ENCODE peak calls at places on chromosomes 12 and 14, in nine cellular contexts. E is upper lobe of right lung; H is CD8-positive, alpha-beta T cell; L is left ventricle myocardium inferior; P is lung; T is BJ; R is thyroid gland; V is tibial nerve; Z is CD4-positive, CD25-positive, alpha-beta regulatory T cell. D is an unnamed sample. For H3K27me3 and H3K36me3, the result is how much of the 10 kb centered on the place peaks cover.

GRCh38 chr12:114306646-114307045 is 99.3 kb downstream of the TBX5 start:
- DNase-seq in H (no peak), E (no peak), L (no peak), R (no peak), V (no peak), P (no peak), T (peak), Z (no peak), D (no peak)

GRCh38 chr14:105865266-105865903 is 339.0 kb downstream of the TMEM121 start:
- DNase-seq in R (no peak), V (peak), P (no peak), E (no peak), Z (no peak), L (peak), H (no peak), T (no peak), D (peak)

GRCh38 chr14:105711058-105711620 is 184.8 kb downstream of the TMEM121 start:
- DNase-seq in R (no peak), Z (no peak), H (no peak), E (no peak), V (no peak), P (no peak), L (no peak), T (no peak), D (no peak)

GRCh38 chr14:34059925-34060746 is 109.3 kb upstream of the EGLN3 start:
- DNase-seq in V (peak), Z (peak), L (peak), P (peak), E (peak), T (no peak), R (peak), H (peak), D (peak)

GRCh38 chr12:117686911-117687377 is 281.8 kb downstream of the KSR2 start:
- DNase-seq in Z (no peak), H (no peak), P (no peak), V (no peak), L (no peak), T (peak), R (no peak), E (no peak), D (no peak)

GRCh38 chr12:70151993-70152392 is 91.2 kb upstream of the CNOT2 start:
- DNase-seq in T (no peak), H (no peak), Z (no peak), R (no peak), V (no peak), L (no peak), P (no peak), E (no peak), D (no peak)

GRCh38 chr12:132062481-132062880 is 81.6 kb downstream of the DDX51 start:
- DNase-seq in L (no peak), Z (no peak), H (no peak), E (no peak), V (no peak), T (no peak), R (no peak), P (no peak), D (no peak)

GRCh38 chr12:47945341-47945728 is 18.1 kb upstream of the TMEM106C start:
- DNase-seq in H (no peak), E (no peak), R (no peak), V (no peak), L (no peak), Z (no peak), T (no peak), P (no peak), D (no peak)

GRCh38 chr12:130026608-130027176 is 122.9 kb upstream of the TMEM132D start:
- DNase-seq in V (no peak), H (no peak), E (no peak), R (peak), L (no peak), P (no peak), T (no peak), Z (peak), D (peak)

GRCh38 chr14:75196064-75196463 is 19.7 kb upstream of the TMED10 start:
- DNase-seq in H (no peak), R (no peak), E (no peak), V (no peak), Z (no peak), L (no peak), P (no peak), T (no peak), D (no peak)

GRCh38 chr12:109087250-109087649 is 6.0 kb downstream of the ALKBH2 start:
- DNase-seq in H (no peak), Z (no peak), L (no peak), V (no peak), T (no peak), R (no peak), E (no peak), P (no peak), D (no peak)

GRCh38 chr12:92032965-92033364 is 112.7 kb downstream of the BTG1 start:
- DNase-seq in T (no peak), R (no peak), P (no peak), V (no peak), E (no peak), L (no peak), H (no peak), Z (no peak), D (no peak)

GRCh38 chr12:70592664-70593063 is 44.6 kb downstream of the PTPRB start:
- DNase-seq in P (no peak), Z (no peak), L (no peak), V (no peak), H (no peak), T (no peak), E (no peak), R (no peak), D (no peak)

GRCh38 chr12:89893972-89894706 is 185.5 kb upstream of the ATP2B1 start:
- DNase-seq in Z (no peak), V (no peak), E (no peak), T (peak), L (no peak), P (no peak), R (no peak), H (no peak), D (no peak)

GRCh38 chr12:124396544-124397398 is 101.9 kb downstream of the RFLNA start:
- DNase-seq in H (no peak), T (no peak), Z (no peak), V (peak), R (no peak), P (no peak), E (no peak), L (peak), D (no peak)

GRCh38 chr12:113961921-113962710 is 4.0 kb downstream of the RBM19 start:
- DNase-seq in V (no peak), R (no peak), H (no peak), Z (peak), T (no peak), E (no peak), P (no peak), L (no peak), D (no peak)

GRCh38 chr12:100733817-100734593 is 60.6 kb upstream of the ANO4 start:
- DNase-seq in P (no peak), R (no peak), H (no peak), L (no peak), V (no peak), Z (no peak), E (no peak), T (no peak), D (no peak)

GRCh38 chr12:43847427-43847826 is 11.5 kb downstream of the TMEM117 start:
- DNase-seq in V (no peak), R (no peak), T (peak), Z (no peak), H (no peak), P (no peak), E (no peak), L (no peak), D (no peak)

GRCh38 chr12:71201136-71201679 is 43.4 kb upstream of the TSPAN8 start:
- DNase-seq in H (no peak), P (no peak), L (no peak), R (no peak), E (no peak), V (no peak), Z (no peak), T (no peak), D (no peak)

GRCh38 chr12:138898-139534 is 72.4 kb downstream of the IQSEC3 start:
- DNase-seq in P (no peak), V (no peak), R (peak), H (no peak), L (peak), E (peak), T (no peak), Z (peak), D (peak)

DNA sequence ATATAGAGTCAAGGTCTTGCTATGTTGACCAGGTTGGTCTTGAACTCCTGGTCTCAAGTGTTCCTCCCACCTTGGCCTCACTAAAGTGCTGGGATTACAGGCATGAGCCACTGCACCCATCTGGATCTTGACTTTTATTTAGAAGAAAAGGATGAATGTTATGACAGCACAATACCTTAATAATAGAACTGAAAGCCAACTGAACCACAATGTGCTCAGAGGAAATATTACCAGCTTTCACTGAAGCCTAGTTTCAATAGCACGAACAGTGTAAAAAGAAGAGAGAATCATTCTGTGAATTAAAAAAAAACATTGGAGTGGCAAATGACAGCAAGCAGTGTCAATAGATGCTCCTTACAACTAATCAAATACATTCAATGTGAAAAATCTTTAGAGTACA is 239.2 kb upstream of the RMST start:
- DNase-seq in R (no peak), E (no peak), Z (no peak), V (no peak), L (no peak), P (no peak), H (no peak), T (no peak), D (no peak)
- H3K4me3 ChIP-seq in R (no peak), E (no peak), Z (no peak), V (no peak), L (no peak), P (no peak), H (no peak), T (no peak), D (no peak)

GRCh38 chr14:100105357-100106169 is 40.3 kb downstream of the EVL start:
- DNase-seq in T (no peak), R (no peak), V (no peak), E (no peak), H (no peak), Z (peak), P (no peak), L (no peak), D (no peak)

GRCh38 chr14:100104006-100104352 is 38.8 kb downstream of the EVL start:
- DNase-seq in Z (no peak), H (no peak), P (no peak), L (no peak), R (no peak), V (no peak), T (no peak), E (no peak), D (no peak)

GRCh38 chr14:100106260-100106659 is 41.0 kb downstream of the EVL start:
- DNase-seq in Z (peak), E (no peak), H (peak), R (no peak), P (no peak), V (no peak), T (no peak), L (no peak), D (no peak)

GRCh38 chr14:100103261-100104005 is 38.2 kb downstream of the EVL start:
- DNase-seq in T (no peak), P (no peak), Z (peak), H (no peak), V (no peak), R (no peak), E (peak), L (peak), D (no peak)

DNA sequence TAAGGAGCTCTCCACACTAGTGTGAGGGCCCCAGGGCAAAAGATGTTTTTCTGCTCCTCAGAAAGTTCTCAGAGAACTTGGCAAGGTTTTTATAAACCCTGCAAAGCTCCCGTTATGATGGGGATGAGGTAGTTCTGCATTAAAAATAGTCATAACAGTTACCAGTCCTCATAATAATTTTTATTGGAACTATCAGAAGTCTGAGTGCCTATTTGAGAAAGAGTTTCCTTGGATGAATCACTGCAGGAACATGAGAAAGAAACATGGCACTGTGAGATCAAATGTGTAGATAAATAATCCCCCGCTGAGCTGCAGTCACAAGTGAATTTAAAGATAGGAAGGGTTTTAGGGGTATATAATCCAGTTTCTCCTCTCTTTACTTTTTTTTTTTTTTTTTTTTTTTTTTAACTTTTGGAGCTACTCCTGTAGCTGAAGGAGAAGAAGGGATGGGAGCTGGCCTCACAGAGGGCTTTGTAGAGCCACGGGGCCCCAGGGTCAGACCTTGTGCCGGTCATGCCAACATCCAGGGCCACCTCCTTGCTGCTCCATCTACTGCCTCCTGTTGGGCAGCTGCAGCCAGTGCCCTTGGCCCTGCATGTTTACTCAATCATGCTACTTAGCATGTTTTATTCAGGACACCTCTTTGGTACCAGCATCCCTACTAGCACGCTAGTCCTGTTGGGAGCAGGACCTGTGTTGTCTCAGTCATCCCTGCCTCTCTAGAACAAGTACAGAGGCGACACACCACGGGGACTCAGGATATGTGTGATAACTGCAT is 39.5 kb downstream of the EVL start:
- DNase-seq in V (no peak), T (peak), H (no peak), L (no peak), R (no peak), Z (peak), E (no peak), P (no peak), D (no peak)
- H3K27me3 ChIP-seq in V (under half), T (under half), H (under half), L (under half), R (under half), Z (under half), E (under half), P (under half), D (under half)

GRCh38 chr12:3656946-3657622 is 95.8 kb downstream of the CRACR2A start:
- DNase-seq in P (no peak), Z (no peak), T (no peak), V (no peak), R (no peak), E (no peak), L (no peak), H (no peak), D (no peak)

GRCh38 chr12:3655331-3655900 is 97.5 kb downstream of the CRACR2A start:
- DNase-seq in V (no peak), P (no peak), L (no peak), H (no peak), T (no peak), Z (peak), R (peak), E (no peak), D (peak)

GRCh38 chr12:3646561-3647241 is 106.2 kb downstream of the CRACR2A start:
- DNase-seq in T (no peak), L (no peak), E (no peak), H (no peak), V (no peak), Z (no peak), R (peak), P (no peak), D (no peak)

GRCh38 chr12:3647504-3647903 is 105.4 kb downstream of the CRACR2A start:
- DNase-seq in Z (no peak), P (no peak), R (no peak), V (no peak), T (no peak), H (no peak), E (no peak), L (no peak), D (no peak)

GRCh38 chr12:3651585-3652424 is 101.1 kb downstream of the CRACR2A start:
- DNase-seq in L (no peak), E (no peak), P (no peak), H (no peak), T (no peak), R (peak), Z (no peak), V (no peak), D (no peak)
- H3K36me3 ChIP-seq in L (under half), E (under half), P (under half), H (under half), T (under half), R (under half), Z (half or more), V (under half), D (under half)

GRCh38 chr12:6751767-6752166 is 1.2 kb downstream of the MLF2 start:
- DNase-seq in P (no peak), R (no peak), L (no peak), V (no peak), T (no peak), H (no peak), Z (no peak), E (no peak), D (no peak)

GRCh38 chr12:6752931-6753771 is at the start of gene MLF2:
- DNase-seq in T (peak), R (peak), P (peak), E (peak), H (peak), Z (peak), V (peak), L (peak), D (peak)

GRCh38 chr12:6754406-6754805 is 1.5 kb upstream of the MLF2 start:
- DNase-seq in H (no peak), E (no peak), Z (no peak), T (no peak), V (no peak), P (no peak), L (no peak), R (no peak), D (no peak)

GRCh38 chr12:6752181-6752930 is 585 bp downstream of the MLF2 start:
- DNase-seq in L (peak), Z (no peak), R (peak), H (no peak), E (no peak), T (no peak), V (no peak), P (peak), D (peak)

DNA sequence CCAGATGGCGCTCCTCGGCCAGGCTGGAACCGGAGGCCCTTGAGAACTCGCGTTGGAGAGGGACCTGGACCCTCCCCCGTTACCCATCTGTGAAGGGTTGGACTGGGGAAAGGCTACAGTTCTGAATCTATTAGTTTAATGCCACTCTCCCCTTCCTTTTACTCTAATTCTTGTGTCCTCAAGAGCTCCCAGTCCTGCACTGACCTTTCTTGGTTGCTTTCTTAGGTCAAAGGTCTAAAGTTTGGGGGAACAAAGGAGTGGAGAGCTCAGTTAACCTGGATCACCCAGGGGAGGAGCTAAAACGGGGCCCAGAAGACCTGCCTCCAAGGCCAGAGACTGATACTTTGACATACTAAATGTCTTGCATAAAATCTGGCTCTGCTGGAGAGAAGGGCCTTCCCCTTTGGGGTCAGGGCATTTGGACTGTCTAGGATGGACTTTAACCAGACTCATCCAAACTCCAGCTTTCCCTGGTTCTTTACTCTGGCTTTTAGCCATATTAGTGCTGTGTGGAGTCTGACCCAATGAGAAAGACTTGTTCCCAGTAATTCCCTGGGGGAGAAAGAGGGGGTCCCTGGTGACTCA is 923 bp upstream of the MLF2 start:
- DNase-seq in V (no peak), E (no peak), H (no peak), P (no peak), R (no peak), L (no peak), Z (no peak), T (no peak), D (no peak)
- H3K4me3 ChIP-seq in V (peak), E (no peak), H (peak), P (no peak), R (no peak), L (peak), Z (peak), T (no peak), D (no peak)

DNA sequence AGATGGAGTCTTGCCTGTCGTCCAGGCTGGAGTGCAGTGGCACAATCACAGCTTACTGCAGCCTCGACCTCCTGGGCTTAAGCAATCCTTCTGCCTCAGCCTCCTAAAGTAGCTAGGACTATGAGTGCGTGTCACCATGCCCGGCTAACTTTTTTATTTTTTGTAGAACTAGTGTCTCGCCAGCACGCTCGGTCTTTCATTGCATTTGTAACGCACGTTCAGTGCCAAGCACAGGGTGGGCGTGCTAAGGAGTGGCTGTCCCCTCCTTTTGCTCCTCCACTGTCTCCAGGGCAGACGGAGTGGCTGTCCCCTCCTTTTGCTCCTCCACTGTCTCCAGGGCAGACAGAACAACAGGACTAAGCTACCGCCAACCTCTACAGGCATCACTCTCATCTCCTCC is 60.3 kb downstream of the CCDC88C start:
- DNase-seq in Z (no peak), E (no peak), V (no peak), H (no peak), P (no peak), T (no peak), R (no peak), L (no peak), D (no peak)
- H3K27me3 ChIP-seq in Z (under half), E (under half), V (under half), H (under half), P (under half), T (under half), R (under half), L (under half), D (under half)

GRCh38 chr12:122508163-122508562 is 7.4 kb upstream of the ZCCHC8 start:
- DNase-seq in R (no peak), H (no peak), P (no peak), L (no peak), E (no peak), Z (no peak), T (no peak), V (no peak), D (no peak)
- H3K36me3 ChIP-seq in R (half or more), H (half or more), P (half or more), L (half or more), E (half or more), Z (half or more), T (under half), V (half or more), D (half or more)

DNA sequence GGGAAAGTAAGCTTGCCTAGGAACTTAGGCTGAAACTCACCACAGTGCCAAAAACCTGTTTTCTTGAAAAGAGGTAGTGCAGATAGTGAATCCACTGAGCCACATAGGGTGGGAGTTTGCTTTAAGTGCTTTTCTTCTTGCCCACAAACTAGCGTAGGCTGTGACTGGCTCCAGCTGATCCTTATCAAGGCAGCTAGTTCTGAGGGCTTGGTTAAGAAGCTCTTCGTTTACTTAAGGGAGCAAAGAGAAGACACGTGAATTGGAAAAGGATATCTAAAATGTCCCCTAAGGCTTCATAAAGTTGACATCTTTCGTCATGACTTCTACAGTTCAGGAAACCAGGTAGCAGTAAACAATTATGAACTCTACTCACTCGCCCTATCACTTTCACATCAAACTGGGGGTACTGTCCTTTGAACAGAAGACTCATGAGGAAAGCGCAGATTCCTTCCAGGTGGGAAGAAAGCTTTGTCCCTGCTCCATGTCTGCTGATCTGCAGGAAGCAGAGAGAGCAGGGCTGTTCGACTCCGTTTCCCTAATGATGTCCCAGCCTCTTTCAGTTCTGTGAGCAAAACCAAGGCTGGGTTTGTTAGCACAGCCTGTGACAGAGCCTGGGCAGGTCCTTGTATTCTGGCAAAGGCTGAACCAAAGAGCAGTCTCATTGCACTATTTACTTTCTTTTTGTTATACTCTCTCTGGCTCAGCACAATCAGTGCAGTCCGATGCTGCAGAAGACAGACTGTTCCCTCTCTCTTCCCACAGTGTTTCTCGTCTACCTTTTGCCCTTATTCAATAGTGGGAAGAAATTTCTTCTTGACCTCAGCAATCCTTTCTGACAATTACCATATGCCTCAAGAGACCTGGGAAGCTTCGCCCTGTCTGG is 93.5 kb upstream of the ETV6 start:
- DNase-seq in H (no peak), P (no peak), L (no peak), R (peak), E (no peak), V (no peak), Z (no peak), T (no peak), D (no peak)
- H3K4me3 ChIP-seq in H (peak), P (no peak), L (peak), R (no peak), E (peak), V (peak), Z (peak), T (no peak), D (no peak)

D was measured in H7.